ENCODE peak calls at places on chromosomes 6 and 20, in five cellular contexts. X, K, U, R and Y are unnamed samples.

GRCh38 chr6:1633366-1634021 is 23.8 kb downstream of the FOXC1 start:
- DNase-seq in X (no peak), K (no peak), U (no peak), R (no peak), Y (no peak)

GRCh38 chr6:151160869-151161268 is 78.9 kb upstream of the AKAP12 start:
- DNase-seq in X (peak), K (no peak), U (no peak), R (no peak), Y (no peak)

GRCh38 chr6:3542032-3542640 is 85.3 kb upstream of the SLC22A23 start:
- DNase-seq in X (no peak), K (no peak), U (no peak), R (no peak), Y (no peak)

GRCh38 chr6:68876792-68877493 is 241.9 kb downstream of the ADGRB3 start:
- DNase-seq in X (no peak), K (peak), U (no peak), R (no peak), Y (peak)

GRCh38 chr20:51345601-51346101 is 196.9 kb downstream of the NFATC2 start:
- DNase-seq in X (peak), K (peak), U (no peak), R (no peak), Y (peak)

GRCh38 chr6:120996340-120996739 is 337.9 kb downstream of the TBC1D32 start:
- DNase-seq in X (no peak), K (no peak), U (no peak), R (no peak), Y (no peak)

GRCh38 chr20:58691773-58692578 is 624 bp upstream of the NPEPL1 start:
- DNase-seq in X (no peak), K (no peak), U (no peak), R (no peak), Y (peak)

GRCh38 chr6:116648161-116648560 is 20.4 kb downstream of the ZUP1 start:
- DNase-seq in X (no peak), K (peak), U (no peak), R (no peak), Y (peak)

GRCh38 chr6:113089056-113089455 is 741.9 kb downstream of the RFPL4B start:
- DNase-seq in X (no peak), K (no peak), U (no peak), R (peak), Y (no peak)

GRCh38 chr6:156865019-156865629 is 87.9 kb downstream of the ARID1B start:
- DNase-seq in X (peak), K (peak), U (no peak), R (no peak), Y (peak)

GRCh38 chr6:150069707-150070106 is 786 bp upstream of the ULBP3 start:
- DNase-seq in X (no peak), K (no peak), U (no peak), R (no peak), Y (no peak)

GRCh38 chr6:159645659-159646058 is 47.4 kb downstream of the SOD2 start:
- DNase-seq in X (no peak), K (no peak), U (no peak), R (no peak), Y (no peak)

GRCh38 chr6:38212579-38212978 is 393.1 kb downstream of the ZFAND3 start:
- DNase-seq in X (no peak), K (no peak), U (peak), R (peak), Y (no peak)

GRCh38 chr6:19463250-19463649 is 373.9 kb upstream of the ID4 start:
- DNase-seq in X (no peak), K (no peak), U (no peak), R (no peak), Y (no peak)

GRCh38 chr6:7145269-7146078 is 37.7 kb downstream of the RREB1 start:
- DNase-seq in X (no peak), K (no peak), U (no peak), R (no peak), Y (no peak)

GRCh38 chr6:140071115-140071514 is 696.7 kb upstream of the CITED2 start:
- DNase-seq in X (no peak), K (peak), U (no peak), R (no peak), Y (peak)

GRCh38 chr20:44284032-44284431 is 27.0 kb downstream of the FITM2 start:
- DNase-seq in X (no peak), K (no peak), U (no peak), R (no peak), Y (no peak)

GRCh38 chr20:13659288-13659687 is 20.6 kb upstream of the TASP1 start:
- DNase-seq in X (no peak), K (no peak), U (no peak), R (no peak), Y (no peak)

GRCh38 chr20:41587523-41587922 is 30.7 kb downstream of the CHD6 start:
- DNase-seq in X (no peak), K (no peak), U (no peak), R (no peak), Y (no peak)

GRCh38 chr6:29564875-29565274 is 5.3 kb upstream of the UBD start:
- DNase-seq in X (no peak), K (no peak), U (no peak), R (no peak), Y (no peak)

GRCh38 chr20:54082100-54082499 is 11.7 kb upstream of the BCAS1 start:
- DNase-seq in X (no peak), K (no peak), U (no peak), R (no peak), Y (no peak)

GRCh38 chr20:56506103-56506502 is 18.4 kb upstream of the FAM209A start:
- DNase-seq in X (no peak), K (no peak), U (no peak), R (no peak), Y (peak)

GRCh38 chr6:19317587-19317986 is 519.6 kb upstream of the ID4 start:
- DNase-seq in X (no peak), K (no peak), U (no peak), R (no peak), Y (no peak)

GRCh38 chr6:45613678-45614077 is 235.9 kb upstream of the SUPT3H start:
- DNase-seq in X (no peak), K (peak), U (no peak), R (no peak), Y (peak)

DNA sequence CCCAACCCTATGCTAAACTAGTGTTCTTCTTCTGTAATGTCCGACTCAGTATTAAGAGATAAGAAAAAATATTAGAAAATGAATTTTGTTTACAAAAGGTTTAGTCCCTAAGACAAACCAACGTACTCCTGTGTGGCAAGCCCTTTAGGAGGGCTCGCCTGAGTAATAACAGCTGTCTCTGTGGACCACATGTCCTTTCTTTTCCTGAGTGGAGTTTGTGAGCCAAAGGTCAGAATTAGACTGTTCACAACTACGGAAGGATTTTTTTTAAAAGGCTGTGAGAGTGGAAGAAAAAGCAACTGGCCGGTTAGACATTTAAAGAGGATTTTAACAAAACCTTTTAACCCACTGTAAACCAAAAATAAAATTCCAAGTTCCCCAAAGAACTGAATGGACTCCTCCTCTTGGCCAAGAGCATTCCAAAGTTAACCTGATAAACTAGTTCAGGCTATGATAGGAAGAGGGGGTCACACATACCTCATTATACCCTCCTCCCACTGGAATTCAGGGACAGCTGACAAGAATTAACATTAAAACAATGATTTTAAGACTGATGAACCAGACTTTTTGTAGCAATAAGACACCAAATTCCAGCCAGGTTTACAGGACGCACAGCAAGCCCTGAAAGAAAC is 43.5 kb downstream of the FAM184A start:
- DNase-seq in X (no peak), K (no peak), U (no peak), R (no peak), Y (peak)
- H3K4ac ChIP-seq in X (no peak), K (no peak), U (no peak), R (no peak), Y (no peak)

DNA sequence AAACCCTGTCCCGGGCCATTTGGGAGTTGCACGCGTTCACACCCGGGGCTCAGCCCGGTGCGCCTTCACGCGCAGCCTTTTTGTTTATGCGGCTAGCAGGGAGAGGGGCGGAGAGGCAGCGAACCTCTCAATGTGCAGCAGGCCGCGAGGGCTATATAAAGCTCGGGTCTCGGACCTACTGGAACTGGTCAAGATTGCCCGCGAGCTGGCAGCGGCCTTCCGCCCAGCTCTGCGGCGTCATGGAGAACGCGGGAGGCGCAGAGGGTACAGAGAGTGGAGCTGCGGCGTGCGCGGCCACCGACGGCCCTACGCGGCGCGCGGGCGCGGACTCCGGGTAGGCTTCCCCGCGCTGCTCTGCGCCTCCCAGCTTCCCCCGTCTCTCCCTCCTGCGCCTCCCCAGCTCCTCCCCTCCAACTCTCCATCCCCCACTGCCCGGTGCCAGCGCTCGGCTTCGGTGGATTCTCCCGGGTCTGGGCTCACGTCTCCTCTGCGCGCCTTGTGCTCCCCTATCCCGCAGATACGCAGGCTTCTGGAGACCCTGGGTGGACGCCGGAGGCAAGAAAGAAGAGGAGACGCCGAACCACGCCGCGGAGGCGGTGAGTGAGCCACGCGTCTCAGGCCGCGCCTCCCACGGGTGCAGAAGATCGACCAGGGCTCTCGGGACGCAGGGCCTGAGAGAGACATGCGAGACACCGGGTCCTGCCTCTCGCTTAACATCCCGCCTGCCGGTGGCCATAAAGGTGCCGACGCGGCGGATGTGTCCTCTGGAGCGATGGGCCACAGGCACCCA is at the start of gene RIPPLY2:
- DNase-seq in X (no peak), K (peak), U (peak), R (peak), Y (peak)
- H3K4me3 ChIP-seq in X (peak), K (peak), U (peak), R (peak), Y (peak)

GRCh38 chr6:77815531-77815930 is 162.7 kb downstream of the MEI4 start:
- DNase-seq in X (no peak), K (no peak), U (no peak), R (no peak), Y (no peak)

GRCh38 chr6:77816766-77817270 is 164.0 kb downstream of the MEI4 start:
- DNase-seq in X (no peak), K (no peak), U (no peak), R (no peak), Y (no peak)

GRCh38 chr6:77814119-77814518 is 161.3 kb downstream of the MEI4 start:
- DNase-seq in X (no peak), K (no peak), U (no peak), R (no peak), Y (no peak)

GRCh38 chr6:77813090-77813489 is 160.3 kb downstream of the MEI4 start:
- DNase-seq in X (no peak), K (no peak), U (no peak), R (no peak), Y (no peak)

DNA sequence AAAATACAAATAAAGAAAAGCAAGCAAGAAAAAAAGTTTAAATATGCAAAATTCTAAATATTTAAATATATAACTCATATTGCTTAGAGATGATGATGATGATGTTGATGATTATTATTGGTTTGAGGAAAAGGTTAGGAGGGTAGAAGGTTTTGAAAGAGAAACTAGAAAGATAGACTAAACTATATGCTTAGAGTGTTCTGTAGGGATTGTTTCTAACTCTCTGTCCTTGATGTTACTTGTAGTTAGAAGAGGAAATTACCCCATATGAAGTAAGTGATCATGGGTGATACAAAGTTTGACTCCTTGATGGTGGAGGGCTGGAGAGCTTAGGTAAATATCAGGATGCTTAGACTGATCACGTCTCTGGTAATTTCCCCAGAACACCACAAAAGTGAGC is 159.5 kb downstream of the MEI4 start:
- DNase-seq in X (no peak), K (no peak), U (no peak), R (no peak), Y (no peak)
- H2AFZ ChIP-seq in X (no peak), K (no peak), U (no peak), R (peak), Y (no peak)

GRCh38 chr6:33769248-33769821 is 19.6 kb downstream of the LEMD2 start:
- DNase-seq in X (no peak), K (no peak), U (no peak), R (no peak), Y (no peak)
- H3K4ac ChIP-seq in X (no peak), K (peak), U (no peak), R (no peak), Y (peak)

DNA sequence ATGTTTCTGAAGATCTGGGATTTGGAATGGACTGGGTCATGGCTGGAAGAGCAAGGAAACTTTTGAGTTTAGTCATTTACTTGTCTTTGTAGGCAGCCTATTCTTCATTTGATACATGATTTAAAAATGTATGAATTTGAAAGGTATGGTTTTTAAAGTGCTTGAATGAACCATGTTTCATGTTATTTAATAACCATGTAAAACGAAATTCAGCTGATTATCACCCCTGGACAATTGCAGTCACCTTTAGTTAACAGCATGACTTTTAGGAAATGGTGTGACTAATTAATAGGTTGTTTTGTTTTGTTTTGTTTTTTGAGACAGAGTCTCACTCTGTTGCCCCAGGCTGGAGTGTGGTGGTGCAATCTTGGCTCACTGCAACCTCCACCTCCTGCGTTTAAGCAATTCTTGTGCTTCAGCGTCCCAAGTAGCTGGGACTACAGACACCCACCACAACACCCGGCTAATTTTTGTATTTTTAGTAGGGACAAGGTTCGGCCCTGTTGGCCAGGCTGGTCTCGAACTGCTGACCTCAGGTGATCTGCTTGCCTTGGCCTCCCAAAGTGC is 2.1 kb downstream of the STX11 start:
- DNase-seq in X (peak), K (no peak), U (no peak), R (no peak), Y (no peak)
- H3K4me3 ChIP-seq in X (no peak), K (no peak), U (no peak), R (no peak), Y (no peak)

GRCh38 chr20:63979549-63980316 is at the start of gene SAMD10:
- DNase-seq in X (no peak), K (peak), U (no peak), R (no peak), Y (peak)

GRCh38 chr20:63980317-63980805 is 571 bp upstream of the PRPF6 start:
- DNase-seq in X (no peak), K (no peak), U (no peak), R (no peak), Y (no peak)

GRCh38 chr20:63982937-63983336 is 2.0 kb downstream of the PRPF6 start:
- DNase-seq in X (no peak), K (no peak), U (no peak), R (no peak), Y (no peak)

GRCh38 chr20:63979221-63979548 is 257 bp downstream of the SAMD10 start:
- DNase-seq in X (no peak), K (no peak), U (no peak), R (no peak), Y (no peak)

GRCh38 chr20:63980806-63981728 is at the start of gene PRPF6:
- DNase-seq in X (peak), K (peak), U (peak), R (peak), Y (peak)
- H2AFZ ChIP-seq in X (peak), K (peak), U (peak), R (peak), Y (peak)

GRCh38 chr6:52745764-52746201 is 17.5 kb downstream of the GSTA2 start:
- DNase-seq in X (no peak), K (no peak), U (no peak), R (no peak), Y (no peak)
- H3K4ac ChIP-seq in X (no peak), K (no peak), U (no peak), R (no peak), Y (no peak)

DNA sequence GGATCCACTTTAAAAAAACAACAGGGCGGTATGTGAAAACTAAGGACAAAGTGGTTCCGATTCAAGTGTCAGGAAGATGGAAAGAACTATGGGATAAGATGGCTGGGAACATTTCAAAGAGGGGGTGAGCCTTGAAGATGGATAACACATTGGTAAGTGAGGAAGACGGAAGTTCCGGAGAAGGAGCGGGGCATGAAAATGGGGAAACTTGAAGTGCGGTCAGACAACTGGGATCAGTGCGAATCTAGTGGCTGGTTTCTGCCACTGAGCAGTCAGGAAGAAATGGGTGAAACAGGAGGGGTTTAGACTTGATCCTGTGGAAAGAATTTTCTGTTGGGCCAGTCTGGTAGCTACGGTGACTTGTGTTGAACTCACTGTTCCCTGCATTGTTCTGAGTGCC is 1.2 kb downstream of the NAA20 start:
- DNase-seq in X (no peak), K (no peak), U (no peak), R (no peak), Y (no peak)
- H3K4me3 ChIP-seq in X (no peak), K (peak), U (peak), R (peak), Y (no peak)

GRCh38 chr6:105691971-105692370 is 289.1 kb upstream of the PREP start:
- DNase-seq in X (no peak), K (no peak), U (no peak), R (no peak), Y (no peak)
- H2AFZ ChIP-seq in X (no peak), K (no peak), U (no peak), R (no peak), Y (no peak)